ENCODE peak calls at places on chromosome 22, in four cellular contexts. One of them, this sample, is unnamed.

GRCh38 chr22:36330655-36331305 is 57.0 kb downstream of the MYH9 start:
- DNase-seq in HEK293T: no peak
- DNase-seq in stimulated activated CD4-positive, alpha-beta T cell treated with anti-CD3 and anti-CD28 coated beads, Interleukin-1b, Interleukin-23, amount 100 ng/mL, for 24 hours: no peak
- DNase-seq in anterior cingulate cortex: no peak
- DNase-seq in this sample: peak; percentile 62

GRCh38 chr22:19674929-19675253 is 39.4 kb upstream of the SEPTIN5 start:
- DNase-seq in HEK293T: no peak
- DNase-seq in stimulated activated CD4-positive, alpha-beta T cell treated with anti-CD3 and anti-CD28 coated beads, Interleukin-1b, Interleukin-23, amount 100 ng/mL, for 24 hours: no peak
- DNase-seq in anterior cingulate cortex: no peak
- DNase-seq in this sample: no peak

GRCh38 chr22:47787501-47788227 is 1025.2 kb downstream of the TBC1D22A start:
- DNase-seq in HEK293T: no peak
- DNase-seq in stimulated activated CD4-positive, alpha-beta T cell treated with anti-CD3 and anti-CD28 coated beads, Interleukin-1b, Interleukin-23, amount 100 ng/mL, for 24 hours: no peak
- DNase-seq in anterior cingulate cortex: no peak
- DNase-seq in this sample: no peak

GRCh38 chr22:25911243-25911972 is 169.4 kb downstream of the MYO18B start:
- DNase-seq in HEK293T: no peak
- DNase-seq in stimulated activated CD4-positive, alpha-beta T cell treated with anti-CD3 and anti-CD28 coated beads, Interleukin-1b, Interleukin-23, amount 100 ng/mL, for 24 hours: no peak
- DNase-seq in anterior cingulate cortex: no peak
- DNase-seq in this sample: no peak

GRCh38 chr22:27220349-27220748 is 563.0 kb downstream of the MIAT start:
- DNase-seq in HEK293T: no peak
- DNase-seq in stimulated activated CD4-positive, alpha-beta T cell treated with anti-CD3 and anti-CD28 coated beads, Interleukin-1b, Interleukin-23, amount 100 ng/mL, for 24 hours: no peak
- DNase-seq in anterior cingulate cortex: peak; percentile 21
- DNase-seq in this sample: peak; percentile 94

GRCh38 chr22:27962268-27963191 is 43.5 kb upstream of the PITPNB start:
- DNase-seq in HEK293T: peak; percentile 58
- DNase-seq in stimulated activated CD4-positive, alpha-beta T cell treated with anti-CD3 and anti-CD28 coated beads, Interleukin-1b, Interleukin-23, amount 100 ng/mL, for 24 hours: no peak
- DNase-seq in anterior cingulate cortex: no peak
- DNase-seq in this sample: peak; percentile 45

GRCh38 chr22:37953062-37953436 is 352 bp downstream of the C22orf23 start:
- DNase-seq in HEK293T: no peak
- DNase-seq in stimulated activated CD4-positive, alpha-beta T cell treated with anti-CD3 and anti-CD28 coated beads, Interleukin-1b, Interleukin-23, amount 100 ng/mL, for 24 hours: no peak
- DNase-seq in anterior cingulate cortex: peak; percentile 67
- DNase-seq in this sample: no peak

GRCh38 chr22:21055564-21055834 is 9.8 kb downstream of the LRRC74B start:
- DNase-seq in HEK293T: no peak
- DNase-seq in stimulated activated CD4-positive, alpha-beta T cell treated with anti-CD3 and anti-CD28 coated beads, Interleukin-1b, Interleukin-23, amount 100 ng/mL, for 24 hours: no peak
- DNase-seq in anterior cingulate cortex: no peak
- DNase-seq in this sample: no peak

GRCh38 chr22:25068701-25069100 is 116.2 kb downstream of the KIAA1671 start:
- DNase-seq in HEK293T: no peak
- DNase-seq in stimulated activated CD4-positive, alpha-beta T cell treated with anti-CD3 and anti-CD28 coated beads, Interleukin-1b, Interleukin-23, amount 100 ng/mL, for 24 hours: no peak
- DNase-seq in anterior cingulate cortex: no peak
- DNase-seq in this sample: no peak

GRCh38 chr22:27406389-27406861 is 395.1 kb downstream of the MN1 start:
- DNase-seq in HEK293T: no peak
- DNase-seq in stimulated activated CD4-positive, alpha-beta T cell treated with anti-CD3 and anti-CD28 coated beads, Interleukin-1b, Interleukin-23, amount 100 ng/mL, for 24 hours: no peak
- DNase-seq in anterior cingulate cortex: no peak
- DNase-seq in this sample: no peak

GRCh38 chr22:27740192-27740748 is 61.3 kb downstream of the MN1 start:
- DNase-seq in HEK293T: no peak
- DNase-seq in stimulated activated CD4-positive, alpha-beta T cell treated with anti-CD3 and anti-CD28 coated beads, Interleukin-1b, Interleukin-23, amount 100 ng/mL, for 24 hours: no peak
- DNase-seq in anterior cingulate cortex: no peak
- DNase-seq in this sample: no peak

GRCh38 chr22:25368271-25368670 is 148.8 kb downstream of the CRYBB2 start:
- DNase-seq in HEK293T: no peak
- DNase-seq in stimulated activated CD4-positive, alpha-beta T cell treated with anti-CD3 and anti-CD28 coated beads, Interleukin-1b, Interleukin-23, amount 100 ng/mL, for 24 hours: no peak
- DNase-seq in anterior cingulate cortex: no peak
- DNase-seq in this sample: peak; percentile 62

GRCh38 chr22:38455063-38455529 is at the start of gene KCNJ4:
- DNase-seq in HEK293T: no peak
- DNase-seq in stimulated activated CD4-positive, alpha-beta T cell treated with anti-CD3 and anti-CD28 coated beads, Interleukin-1b, Interleukin-23, amount 100 ng/mL, for 24 hours: no peak
- DNase-seq in anterior cingulate cortex: no peak
- DNase-seq in this sample: no peak

GRCh38 chr22:24601217-24602104 is 1.5 kb upstream of the GGT1 start:
- DNase-seq in HEK293T: no peak
- DNase-seq in stimulated activated CD4-positive, alpha-beta T cell treated with anti-CD3 and anti-CD28 coated beads, Interleukin-1b, Interleukin-23, amount 100 ng/mL, for 24 hours: no peak
- DNase-seq in anterior cingulate cortex: no peak
- DNase-seq in this sample: no peak

GRCh38 chr22:49107561-49107960 is 720.1 kb downstream of the BRD1 start:
- DNase-seq in HEK293T: no peak
- DNase-seq in stimulated activated CD4-positive, alpha-beta T cell treated with anti-CD3 and anti-CD28 coated beads, Interleukin-1b, Interleukin-23, amount 100 ng/mL, for 24 hours: no peak
- DNase-seq in anterior cingulate cortex: no peak
- DNase-seq in this sample: no peak

GRCh38 chr22:17436382-17436951 is 67.2 kb downstream of the CECR2 start:
- DNase-seq in HEK293T: peak; percentile 34
- DNase-seq in stimulated activated CD4-positive, alpha-beta T cell treated with anti-CD3 and anti-CD28 coated beads, Interleukin-1b, Interleukin-23, amount 100 ng/mL, for 24 hours: no peak
- DNase-seq in anterior cingulate cortex: peak; percentile 59
- DNase-seq in this sample: no peak

GRCh38 chr22:19595532-19595931 is 71.3 kb upstream of the CLDN5 start:
- DNase-seq in HEK293T: peak; percentile 4
- DNase-seq in stimulated activated CD4-positive, alpha-beta T cell treated with anti-CD3 and anti-CD28 coated beads, Interleukin-1b, Interleukin-23, amount 100 ng/mL, for 24 hours: no peak
- DNase-seq in anterior cingulate cortex: no peak
- DNase-seq in this sample: no peak

GRCh38 chr22:20238567-20239062 is 29.5 kb downstream of the RTN4R start:
- DNase-seq in HEK293T: peak; percentile 89
- DNase-seq in stimulated activated CD4-positive, alpha-beta T cell treated with anti-CD3 and anti-CD28 coated beads, Interleukin-1b, Interleukin-23, amount 100 ng/mL, for 24 hours: peak; percentile 51
- DNase-seq in anterior cingulate cortex: no peak
- DNase-seq in this sample: peak; percentile 25

GRCh38 chr22:22210375-22210774 is 34.2 kb upstream of the VPREB1 start:
- DNase-seq in HEK293T: no peak
- DNase-seq in stimulated activated CD4-positive, alpha-beta T cell treated with anti-CD3 and anti-CD28 coated beads, Interleukin-1b, Interleukin-23, amount 100 ng/mL, for 24 hours: peak; percentile 59
- DNase-seq in anterior cingulate cortex: no peak
- DNase-seq in this sample: peak; percentile 24

GRCh38 chr22:19518568-19519030 is 5.6 kb downstream of the CLDN5 start:
- DNase-seq in HEK293T: no peak
- DNase-seq in stimulated activated CD4-positive, alpha-beta T cell treated with anti-CD3 and anti-CD28 coated beads, Interleukin-1b, Interleukin-23, amount 100 ng/mL, for 24 hours: no peak
- DNase-seq in anterior cingulate cortex: no peak
- DNase-seq in this sample: no peak

GRCh38 chr22:20552913-20553401 is 45.5 kb downstream of the MED15 start:
- DNase-seq in HEK293T: no peak
- DNase-seq in stimulated activated CD4-positive, alpha-beta T cell treated with anti-CD3 and anti-CD28 coated beads, Interleukin-1b, Interleukin-23, amount 100 ng/mL, for 24 hours: no peak
- DNase-seq in anterior cingulate cortex: no peak
- DNase-seq in this sample: peak; percentile 98

GRCh38 chr22:49048591-49048990 is 779.1 kb downstream of the BRD1 start:
- DNase-seq in HEK293T: no peak
- DNase-seq in stimulated activated CD4-positive, alpha-beta T cell treated with anti-CD3 and anti-CD28 coated beads, Interleukin-1b, Interleukin-23, amount 100 ng/mL, for 24 hours: no peak
- DNase-seq in anterior cingulate cortex: no peak
- DNase-seq in this sample: no peak

GRCh38 chr22:24236656-24237055 is 8.2 kb downstream of the GGT5 start:
- DNase-seq in HEK293T: no peak
- DNase-seq in stimulated activated CD4-positive, alpha-beta T cell treated with anti-CD3 and anti-CD28 coated beads, Interleukin-1b, Interleukin-23, amount 100 ng/mL, for 24 hours: no peak
- DNase-seq in anterior cingulate cortex: no peak
- DNase-seq in this sample: no peak

GRCh38 chr22:31753634-31754471 is at the start of gene DEPDC5:
- DNase-seq in HEK293T: peak; percentile 99
- DNase-seq in stimulated activated CD4-positive, alpha-beta T cell treated with anti-CD3 and anti-CD28 coated beads, Interleukin-1b, Interleukin-23, amount 100 ng/mL, for 24 hours: peak; percentile 95
- DNase-seq in anterior cingulate cortex: peak; percentile 92
- DNase-seq in this sample: peak; percentile 94

This sample was measured in fibroblast of villous mesenchyme.